ENCODE peak calls at places on chromosomes 11 and 22, in seven cellular contexts. U is WTC11, V is fibroblast of villous mesenchyme, L is astrocyte of the spinal cord, F is transverse colon, I is Peyer's patch, G is uterus. E is an unnamed sample.
A peak's percentile ranks its signal among the peaks of the same experiment; 100 is the strongest.

GRCh38 chr11:2355000-2355644 is 22.0 kb upstream of the CD81 start:
- DNase-seq in V (peak; percentile 56), F (no peak), U (no peak), I (no peak), G (no peak), L (peak; percentile 37), E (no peak)

GRCh38 chr11:133991101-133991500 is 34.3 kb upstream of the IGSF9B start:
- DNase-seq in L (no peak), G (no peak), I (no peak), U (no peak), F (no peak), V (no peak), E (no peak)

GRCh38 chr22:36833073-36833472 is 16.2 kb upstream of the PVALB start:
- DNase-seq in G (no peak), L (no peak), F (no peak), V (no peak), U (no peak), I (no peak), E (no peak)

GRCh38 chr11:15493921-15494630 is 379.4 kb downstream of the INSC start:
- DNase-seq in G (no peak), I (no peak), L (peak; percentile 47), V (peak; percentile 60), U (no peak), F (no peak), E (no peak)

GRCh38 chr22:36369004-36369921 is 18.5 kb downstream of the MYH9 start:
- DNase-seq in G (no peak), I (no peak), V (no peak), F (no peak), U (no peak), L (peak; percentile 29), E (no peak)

GRCh38 chr22:18933914-18934313 is 2.2 kb downstream of the PRODH start:
- DNase-seq in V (no peak), I (no peak), G (no peak), F (no peak), L (no peak), U (no peak), E (no peak)

GRCh38 chr11:129611661-129612566 is 203.7 kb upstream of the TMEM45B start:
- DNase-seq in V (no peak), L (peak; percentile 5), U (no peak), F (no peak), I (no peak), G (no peak), E (no peak)

GRCh38 chr22:25747245-25747944 is 5.4 kb downstream of the MYO18B start:
- DNase-seq in I (no peak), F (peak; percentile 56), G (peak; percentile 26), L (peak; percentile 96), V (peak; percentile 93), U (no peak), E (no peak)

GRCh38 chr11:119051440-119052162 is 5.4 kb downstream of the HYOU1 start:
- DNase-seq in L (no peak), I (no peak), G (no peak), V (no peak), U (no peak), F (no peak), E (peak; percentile 84)

GRCh38 chr11:36165638-36166389 is 123.4 kb downstream of the COMMD9 start:
- DNase-seq in U (no peak), V (no peak), G (no peak), F (no peak), L (no peak), I (no peak), E (no peak)

GRCh38 chr22:27686534-27686933 is 115.0 kb downstream of the MN1 start:
- DNase-seq in G (peak; percentile 31), L (peak; percentile 75), F (peak; percentile 34), U (no peak), V (peak; percentile 90), I (no peak), E (no peak)

GRCh38 chr11:38014405-38014804 is 1416.4 kb upstream of the RAG2 start:
- DNase-seq in F (no peak), G (no peak), I (no peak), L (peak; percentile 92), V (no peak), U (no peak), E (no peak)

GRCh38 chr11:38019072-38019775 is 1421.2 kb upstream of the RAG2 start:
- DNase-seq in L (peak; percentile 32), I (no peak), U (peak; percentile 10), G (no peak), V (no peak), F (no peak), E (no peak)
- TF ChIP-seq CTCF in L (peak; percentile 15), I (no peak), U (no peak), G (no peak), V (no peak), F (no peak), E (no peak)

GRCh38 chr11:76459299-76459698 is 14.5 kb downstream of the EMSY start:
- DNase-seq in V (no peak), F (no peak), I (no peak), U (no peak), L (no peak), G (no peak), E (no peak)
- TF ChIP-seq CTCF in V (peak; percentile 40), F (peak; percentile 34), I (no peak), U (peak; percentile 29), L (peak; percentile 45), G (no peak), E (peak; percentile 11)

GRCh38 chr11:121895919-121896318 is 220.1 kb downstream of the BLID start:
- DNase-seq in I (no peak), L (peak; percentile 19), V (peak; percentile 43), F (no peak), G (no peak), U (no peak), E (no peak)
- TF ChIP-seq CTCF in I (no peak), L (no peak), V (no peak), F (no peak), G (no peak), U (no peak), E (no peak)

DNA sequence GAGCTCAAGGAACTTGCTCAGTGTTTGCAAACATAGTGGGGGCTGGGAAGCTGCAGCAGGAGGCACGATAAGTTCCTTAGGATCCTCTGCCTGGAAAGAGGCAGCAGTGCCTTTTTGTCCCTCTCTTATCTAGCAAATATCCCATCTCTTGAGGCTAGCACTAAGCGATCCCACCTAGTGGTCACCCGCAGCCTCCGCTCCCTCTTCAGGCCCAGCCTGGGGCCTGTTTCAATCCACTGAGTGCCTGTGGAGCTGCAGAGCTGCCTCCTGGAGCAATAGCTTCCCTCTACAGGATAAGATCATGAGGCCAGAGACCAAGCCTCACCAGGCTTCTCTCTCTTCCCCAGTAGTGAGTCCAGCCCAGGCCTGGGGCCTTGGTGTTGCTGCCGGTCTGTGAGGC is 65.8 kb downstream of the SLC22A12 start:
- DNase-seq in U (peak; percentile 69), L (no peak), G (no peak), F (no peak), V (no peak), I (no peak), E (no peak)
- TF ChIP-seq CTCF in U (no peak), L (no peak), G (no peak), F (no peak), V (no peak), I (no peak), E (no peak)

GRCh38 chr11:116605543-116605942 is 167.2 kb downstream of the BUD13 start:
- DNase-seq in U (peak; percentile 95), G (no peak), F (peak; percentile 19), I (no peak), L (peak; percentile 10), V (peak; percentile 20), E (peak; percentile 66)
- TF ChIP-seq CTCF in U (peak; percentile 23), G (no peak), F (no peak), I (no peak), L (peak; percentile 42), V (peak; percentile 35), E (peak; percentile 33)

GRCh38 chr11:124440608-124441007 is 4.9 kb downstream of the OR8B8 start:
- DNase-seq in G (no peak), L (no peak), F (no peak), U (no peak), I (no peak), V (no peak), E (no peak)

GRCh38 chr11:124442847-124443246 is 2.6 kb downstream of the OR8B8 start:
- DNase-seq in U (no peak), V (no peak), F (no peak), L (no peak), G (no peak), I (no peak), E (no peak)

GRCh38 chr11:124441519-124441918 is 4.0 kb downstream of the OR8B8 start:
- DNase-seq in V (no peak), U (no peak), F (no peak), L (no peak), I (no peak), G (no peak), E (no peak)

GRCh38 chr11:124441081-124441480 is 4.4 kb downstream of the OR8B8 start:
- DNase-seq in L (no peak), U (no peak), G (no peak), F (no peak), I (no peak), V (no peak), E (no peak)

DNA sequence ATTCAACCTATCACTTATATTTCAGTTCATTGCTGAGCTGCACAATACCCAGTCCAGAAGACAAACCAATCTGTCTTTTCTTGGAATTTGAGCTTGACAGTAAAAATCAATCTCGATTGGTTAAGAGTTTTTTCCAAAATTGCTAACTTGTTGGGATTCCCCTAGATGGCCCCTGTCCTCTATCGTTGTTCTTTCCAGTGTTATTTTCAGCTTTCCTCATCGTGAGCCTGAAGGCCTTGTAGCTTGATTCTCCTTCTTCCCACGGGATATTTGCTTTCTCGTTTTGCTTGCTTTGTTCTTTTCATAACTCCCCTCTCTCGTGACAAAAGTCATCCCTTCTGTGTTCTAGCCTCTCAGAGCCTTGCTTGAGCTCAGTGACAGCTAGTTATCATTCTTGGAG is 3.1 kb downstream of the OR8B8 start:
- DNase-seq in V (no peak), F (no peak), G (no peak), L (no peak), I (no peak), U (no peak), E (no peak)
- TF ChIP-seq CTCF in V (no peak), F (no peak), G (no peak), L (no peak), I (no peak), U (no peak), E (no peak)

DNA sequence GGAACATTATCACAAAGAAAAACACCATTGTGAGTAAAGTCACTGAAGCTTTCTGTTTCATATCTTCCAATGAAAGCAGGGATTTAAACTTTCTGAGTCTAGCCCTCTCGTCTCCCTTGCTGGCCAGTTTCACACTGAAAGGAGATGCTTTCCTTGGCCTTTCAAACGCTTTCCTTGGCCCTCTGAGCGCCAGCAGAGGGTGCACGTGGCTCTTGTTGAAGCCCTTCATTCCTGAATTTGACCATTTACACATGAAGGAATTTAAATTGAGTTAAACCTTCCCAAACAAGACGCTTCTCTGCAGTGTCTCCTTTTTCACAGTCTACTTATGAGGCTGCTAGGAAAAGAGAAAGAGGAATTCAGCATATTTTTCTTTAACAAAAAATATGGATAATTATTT is 21.5 kb downstream of the NNMT start:
- DNase-seq in L (peak; percentile 71), I (no peak), V (peak; percentile 75), F (no peak), G (peak; percentile 43), U (peak; percentile 65), E (no peak)
- TF ChIP-seq CTCF in L (peak; percentile 64), I (no peak), V (peak; percentile 47), F (no peak), G (peak; percentile 23), U (no peak), E (no peak)

GRCh38 chr11:72693271-72693968 is 19.2 kb upstream of the PDE2A start:
- DNase-seq in U (no peak), G (no peak), V (no peak), L (no peak), I (no peak), F (no peak), E (no peak)
- TF ChIP-seq CTCF in U (no peak), G (no peak), V (no peak), L (peak; percentile 3), I (no peak), F (no peak), E (no peak)

E was measured in GM13976.